ENCODE peak calls at places on chromosomes 16 and 17, in four cellular contexts. F is adrenal gland, J is dorsolateral prefrontal cortex, P is tibial artery. D is an unnamed sample.

GRCh38 chr17:60230358-60230757 is 80.6 kb downstream of the CA4 start:
- DNase-seq in P (no peak), J (no peak), F (no peak), D (no peak)

GRCh38 chr16:4316732-4317461 is 1.0 kb downstream of the GLIS2 start:
- DNase-seq in J (peak; percentile 60), F (peak; percentile 69), P (peak; percentile 95), D (no peak)

GRCh38 chr16:53207810-53208752 is 153.3 kb downstream of the CHD9 start:
- DNase-seq in F (peak; percentile 73), P (no peak), J (no peak), D (peak; percentile 59)

GRCh38 chr17:80969030-80969673 is 22.5 kb upstream of the CHMP6 start:
- DNase-seq in P (no peak), F (peak; percentile 38), J (no peak), D (no peak)

GRCh38 chr17:77644981-77645380 is 313.5 kb upstream of the TNRC6C start:
- DNase-seq in J (no peak), P (no peak), F (no peak), D (no peak)

GRCh38 chr17:5486206-5487124 is at the start of gene MIS12:
- DNase-seq in P (peak; percentile 99), F (peak; percentile 99), J (peak; percentile 96), D (peak; percentile 95)

GRCh38 chr17:39225308-39225973 is at the start of gene STAC2:
- DNase-seq in F (no peak), P (no peak), J (no peak), D (no peak)

GRCh38 chr17:71760062-71760720 is 360.6 kb upstream of the SOX9 start:
- DNase-seq in J (no peak), F (no peak), P (no peak), D (peak; percentile 28)

GRCh38 chr17:55731586-55732250 is 9.1 kb upstream of the TMEM100 start:
- DNase-seq in J (no peak), P (peak; percentile 84), F (peak; percentile 43), D (no peak)

GRCh38 chr17:56866496-56866895 is 32.5 kb downstream of the DGKE start:
- DNase-seq in F (no peak), P (no peak), J (no peak), D (no peak)

GRCh38 chr16:19169081-19169639 is 1.1 kb downstream of the SYT17 start:
- DNase-seq in F (no peak), P (no peak), J (no peak), D (no peak)

GRCh38 chr17:32558997-32559650 is 72.3 kb downstream of the CDK5R1 start:
- DNase-seq in F (no peak), P (no peak), J (no peak), D (no peak)

GRCh38 chr16:84462296-84463210 is 41.9 kb downstream of the MEAK7 start:
- DNase-seq in F (peak; percentile 37), P (peak; percentile 58), J (peak; percentile 20), D (no peak)

GRCh38 chr17:43871947-43872690 is 25.1 kb downstream of the CD300LG start:
- DNase-seq in P (no peak), F (no peak), J (no peak), D (no peak)

GRCh38 chr17:55818451-55819375 is 67.9 kb downstream of the PCTP start:
- DNase-seq in F (no peak), P (no peak), J (no peak), D (no peak)

GRCh38 chr16:80347900-80348299 is 192.9 kb upstream of the DYNLRB2 start:
- DNase-seq in P (peak; percentile 86), J (peak; percentile 50), F (peak; percentile 13), D (no peak)

GRCh38 chr17:39653662-39654331 is 11.4 kb upstream of the TCAP start:
- DNase-seq in P (no peak), J (peak; percentile 76), F (peak; percentile 74), D (no peak)

GRCh38 chr17:72591500-72592241 is 470.9 kb downstream of the SOX9 start:
- DNase-seq in F (no peak), P (no peak), J (no peak), D (no peak)

GRCh38 chr16:83898463-83899271 is at the start of gene MLYCD:
- DNase-seq in F (peak; percentile 88), J (peak; percentile 91), P (peak; percentile 93), D (no peak)

GRCh38 chr17:73798111-73798748 is 154.0 kb upstream of the SDK2 start:
- DNase-seq in P (no peak), J (no peak), F (peak; percentile 23), D (peak; percentile 90)

DNA sequence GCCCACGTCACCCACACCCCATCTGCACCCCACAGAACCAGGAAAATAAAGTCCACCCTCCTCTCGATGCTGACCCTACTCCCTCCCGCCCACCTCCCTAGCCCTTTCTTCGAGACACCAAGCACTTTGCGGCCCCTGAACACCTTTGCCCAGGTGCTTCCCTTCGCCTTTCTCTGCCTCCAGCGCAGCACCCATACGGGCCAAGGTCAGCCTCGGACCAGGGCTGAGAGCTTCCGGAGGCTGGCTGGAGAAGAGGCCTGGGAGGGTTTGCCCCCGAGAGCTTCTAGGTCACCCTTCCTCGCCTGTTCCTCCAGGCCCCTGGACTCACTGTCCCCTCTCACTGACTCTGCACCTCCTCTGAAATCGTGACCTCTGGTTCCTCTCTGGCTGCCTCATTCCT is 2.7 kb upstream of the NHERF2 start:
- DNase-seq in F (no peak), P (no peak), J (no peak), D (no peak)
- H3K4me3 ChIP-seq in F (no peak overlapping the region), P (no peak overlapping the region), J (no peak overlapping the region), D (no peak overlapping the region)

DNA sequence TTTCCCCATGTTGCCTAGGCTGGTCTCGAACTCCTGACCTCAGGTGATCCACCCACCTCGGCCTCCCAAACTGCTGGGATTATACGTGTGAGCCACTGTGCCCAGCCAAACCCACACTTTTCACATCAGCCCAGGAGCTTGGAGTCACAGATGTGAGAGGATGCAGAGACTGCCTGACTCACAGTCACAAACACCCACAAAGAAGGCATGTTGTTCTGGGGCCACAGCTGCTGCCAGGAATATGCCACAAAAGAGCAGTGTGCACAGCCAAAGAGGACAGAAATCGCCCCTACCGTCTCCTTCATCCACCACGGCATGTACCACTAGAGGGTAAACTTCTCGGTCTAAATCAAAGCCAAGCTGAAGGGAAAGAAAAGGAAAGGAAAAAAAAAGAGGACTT is 25.1 kb upstream of the FOXJ1 start:
- DNase-seq in P (no peak), J (peak; percentile 78), F (no peak), D (no peak)
- TF ChIP-seq CTCF in P (no peak), J (no peak), F (no peak), D (no peak)

GRCh38 chr17:28404812-28405570 is 1.0 kb downstream of the SLC46A1 start:
- DNase-seq in P (no peak), F (peak; percentile 66), J (peak; percentile 58), D (no peak)
- H3K4me3 ChIP-seq in P (peak overlapping the region; percentile 69), F (peak overlapping the region; percentile 25), J (peak overlapping the region; percentile 86), D (peak overlapping the region; percentile 53)

GRCh38 chr16:56269824-56270684 is 78.8 kb downstream of the GNAO1 start:
- DNase-seq in F (no peak), J (no peak), P (peak; percentile 87), D (no peak)
- TF ChIP-seq CTCF in F (no peak), J (peak; percentile 23), P (peak; percentile 49), D (peak; percentile 14)

DNA sequence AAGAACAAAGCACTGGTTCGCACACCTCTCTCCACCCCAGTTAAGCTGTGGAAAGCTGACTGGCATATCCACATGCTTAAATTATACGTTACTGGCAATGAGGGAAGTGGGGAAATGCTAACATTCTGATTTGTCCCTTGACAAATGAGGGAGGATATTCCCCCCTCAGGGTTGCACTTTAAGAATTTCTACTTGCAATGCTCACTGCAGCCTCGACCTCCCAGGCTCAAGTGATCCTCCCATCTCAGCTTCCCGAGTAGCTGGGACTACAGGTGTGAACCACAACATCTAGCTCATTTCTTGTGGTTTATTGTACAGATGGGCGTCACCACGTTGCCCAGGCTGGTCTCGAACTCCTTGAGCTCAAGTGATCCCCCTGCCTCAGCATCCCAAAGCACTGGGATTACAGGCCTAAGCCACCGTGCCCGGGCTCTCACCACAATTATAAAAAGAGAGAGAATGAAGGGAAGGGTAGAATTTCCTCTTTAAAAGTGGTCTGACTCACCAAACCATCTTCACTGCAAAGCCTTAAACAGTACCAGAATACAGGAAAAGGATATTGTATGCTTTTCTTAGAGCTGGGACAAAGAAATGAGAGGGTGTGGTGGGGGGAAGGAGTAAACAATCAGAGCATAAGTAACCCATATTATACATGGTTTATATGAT is 38.9 kb downstream of the KANSL1 start:
- DNase-seq in F (no peak), P (no peak), J (no peak), D (no peak)
- H3K4me3 ChIP-seq in F (no peak overlapping the region), P (no peak overlapping the region), J (no peak overlapping the region), D (no peak overlapping the region)

DNA sequence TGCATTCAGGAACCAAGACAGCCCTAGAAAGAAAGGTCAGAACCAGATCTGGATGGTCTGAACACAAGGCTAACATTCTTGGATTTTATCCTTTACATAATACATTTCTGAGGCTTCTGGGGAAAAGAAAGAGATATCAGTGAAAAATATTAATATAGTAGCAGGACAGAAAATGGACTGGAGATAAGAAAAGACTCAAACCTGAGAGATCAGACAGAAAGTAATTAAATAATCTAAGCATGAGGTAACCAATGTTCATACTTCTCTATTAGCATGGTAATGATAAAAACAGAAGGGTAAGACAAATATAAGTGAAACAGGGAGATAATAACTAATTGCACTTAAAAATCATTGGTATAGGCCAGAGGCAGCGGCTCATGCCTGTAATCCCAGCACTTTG is 5.5 kb downstream of the TRIM37 start:
- DNase-seq in F (no peak), J (no peak), P (no peak), D (no peak)
- TF ChIP-seq CTCF in F (no peak), J (no peak), P (no peak), D (no peak)

DNA sequence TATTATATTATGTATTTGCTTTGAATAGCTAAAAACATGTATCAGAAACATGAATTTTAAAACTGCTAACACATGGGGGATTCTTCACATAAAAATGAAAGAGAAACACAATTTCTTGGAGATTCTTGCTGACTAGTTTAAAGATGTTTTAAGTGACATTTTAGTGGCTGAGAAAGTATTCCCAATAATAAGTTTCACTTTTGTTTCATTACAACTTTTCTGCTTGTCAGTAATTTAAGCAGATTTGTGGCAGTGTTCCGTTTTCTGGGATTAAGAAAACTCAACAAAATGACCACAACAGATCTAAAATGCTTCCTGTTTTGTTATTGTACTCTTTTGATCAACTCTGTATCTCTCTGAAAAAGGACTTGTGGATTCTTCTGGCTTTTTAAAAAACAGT is 75.9 kb downstream of the NLK start:
- DNase-seq in J (no peak), P (no peak), F (no peak), D (no peak)
- H3K4me3 ChIP-seq in J (no peak overlapping the region), P (no peak overlapping the region), F (no peak overlapping the region), D (no peak overlapping the region)